ENCODE peak calls at places on chromosomes 11 and 22, in four cellular contexts. K, D, V and W are unnamed samples.

GRCh38 chr11:131885371-131885770 is 515.0 kb downstream of the NTM start:
- DNase-seq in D (no peak), K (no peak), V (no peak), W (no peak)

GRCh38 chr11:74575999-74576398 is 16.4 kb upstream of the POLD3 start:
- DNase-seq in D (no peak), K (no peak), V (no peak), W (no peak)

GRCh38 chr11:68980776-68981065 is at the start of gene MRGPRD:
- DNase-seq in K (no peak), V (no peak), D (no peak), W (no peak)

GRCh38 chr11:119432484-119433368 is 9.8 kb upstream of the THY1 start:
- DNase-seq in K (no peak), V (peak), D (peak), W (no peak)

GRCh38 chr11:67371549-67372231 is 1.7 kb downstream of the CLCF1 start:
- DNase-seq in V (peak), D (peak), K (peak), W (no peak)

GRCh38 chr11:31958086-31958735 is 132.7 kb upstream of the RCN1 start:
- DNase-seq in V (peak), D (peak), K (peak), W (no peak)

GRCh38 chr22:46742576-46743221 is 4.6 kb upstream of the CERK start:
- DNase-seq in D (no peak), V (peak), K (no peak), W (no peak)

GRCh38 chr11:616320-617220 is 820 bp upstream of the IRF7 start:
- DNase-seq in V (no peak), K (no peak), D (no peak), W (no peak)

GRCh38 chr22:45966320-45966891 is 10.6 kb downstream of the WNT7B start:
- DNase-seq in V (no peak), K (peak), D (no peak), W (no peak)

DNA sequence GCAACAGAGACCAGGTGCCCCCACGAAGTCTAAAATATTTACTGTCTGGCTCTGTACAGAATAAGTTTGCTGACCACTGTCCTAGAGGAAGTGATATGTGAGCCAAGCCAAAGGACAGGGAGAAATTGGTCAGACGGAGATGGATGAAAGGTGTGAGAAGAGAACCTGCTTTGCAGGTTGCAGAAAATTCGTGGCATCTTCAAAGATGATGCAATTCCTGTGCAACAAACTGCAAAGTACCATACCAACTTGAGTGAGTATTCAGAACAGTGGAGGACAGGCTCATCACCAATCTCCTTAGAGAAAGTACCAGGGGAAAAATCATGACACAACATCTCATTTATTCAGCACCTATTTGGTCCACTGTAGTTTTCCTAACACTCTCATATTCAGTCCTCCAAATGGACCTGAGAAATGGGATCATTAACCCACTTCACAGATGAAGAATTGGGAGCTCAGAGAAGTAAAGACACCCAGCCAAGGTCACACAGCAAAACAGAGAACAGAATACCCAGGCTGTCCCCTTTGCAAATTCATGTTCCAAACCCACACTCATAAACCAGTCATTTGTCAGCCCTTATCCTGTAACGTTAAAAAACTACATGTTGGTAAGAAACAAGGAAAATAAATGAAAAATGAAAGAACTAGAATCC is 536.8 kb downstream of the MIAT start:
- DNase-seq in K (no peak), V (no peak), D (no peak), W (no peak)
- H3K27ac ChIP-seq in K (no peak), V (no peak), D (no peak), W (peak)

GRCh38 chr22:21078916-21079315 is 33.2 kb downstream of the LRRC74B start:
- DNase-seq in D (no peak), V (no peak), K (no peak), W (no peak)
- H3K27ac ChIP-seq in D (no peak), V (no peak), K (no peak), W (no peak)

GRCh38 chr22:38489142-38489541 is 17.0 kb downstream of the DDX17 start:
- DNase-seq in K (no peak), D (no peak), V (no peak), W (no peak)
- H3K27ac ChIP-seq in K (no peak), D (peak), V (no peak), W (no peak)

DNA sequence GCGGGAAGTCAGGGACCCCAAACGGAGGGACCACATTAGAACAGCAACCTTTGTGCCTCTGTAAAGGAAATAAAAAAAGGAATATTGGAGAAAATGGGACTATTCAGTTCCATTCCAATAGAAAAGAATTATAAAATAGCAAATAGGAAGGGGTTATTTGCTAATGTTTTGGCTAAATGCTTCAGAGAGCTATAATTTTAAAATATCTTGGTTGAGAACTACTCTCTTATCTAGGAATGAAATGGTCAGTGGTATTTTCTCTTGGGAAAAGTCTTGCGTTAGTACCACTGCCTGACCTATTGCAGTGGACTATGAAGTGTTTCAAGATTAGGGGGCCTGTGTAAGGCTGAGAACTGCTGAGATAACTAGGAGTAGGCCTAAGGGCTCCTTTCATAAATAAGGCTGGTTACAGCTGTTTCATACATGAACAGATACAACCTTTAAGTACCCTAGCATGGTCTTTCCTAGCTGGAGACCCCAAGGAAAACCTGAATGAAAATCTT is 6.9 kb upstream of the WEE1 start:
- DNase-seq in V (no peak), K (no peak), D (peak), W (no peak)
- H3K27ac ChIP-seq in V (peak), K (peak), D (peak), W (peak)

GRCh38 chr22:50207383-50208031 is 6.7 kb downstream of the SELENOO start:
- DNase-seq in K (no peak), V (no peak), D (no peak), W (no peak)

GRCh38 chr22:50205781-50206569 is 5.2 kb downstream of the SELENOO start:
- DNase-seq in K (no peak), D (no peak), V (no peak), W (no peak)

GRCh38 chr22:50208430-50208938 is 7.7 kb downstream of the SELENOO start:
- DNase-seq in V (no peak), D (no peak), K (no peak), W (no peak)

GRCh38 chr22:50208939-50209892 is 8.4 kb downstream of the SELENOO start:
- DNase-seq in D (no peak), V (no peak), K (no peak), W (no peak)

GRCh38 chr22:50206599-50206998 is 5.8 kb downstream of the SELENOO start:
- DNase-seq in D (no peak), K (no peak), V (no peak), W (no peak)
- H3K27ac ChIP-seq in D (peak), K (no peak), V (no peak), W (no peak)

GRCh38 chr11:73206751-73207280 is 11.3 kb upstream of the P2RY2 start:
- DNase-seq in D (no peak), V (peak), K (no peak), W (no peak)

GRCh38 chr11:73203790-73204189 is 14.3 kb upstream of the P2RY2 start:
- DNase-seq in K (no peak), D (no peak), V (no peak), W (no peak)

GRCh38 chr11:73204711-73205121 is 13.4 kb upstream of the P2RY2 start:
- DNase-seq in D (no peak), K (no peak), V (no peak), W (no peak)

GRCh38 chr11:73203322-73203721 is 14.8 kb upstream of the P2RY2 start:
- DNase-seq in K (no peak), V (no peak), D (no peak), W (no peak)

DNA sequence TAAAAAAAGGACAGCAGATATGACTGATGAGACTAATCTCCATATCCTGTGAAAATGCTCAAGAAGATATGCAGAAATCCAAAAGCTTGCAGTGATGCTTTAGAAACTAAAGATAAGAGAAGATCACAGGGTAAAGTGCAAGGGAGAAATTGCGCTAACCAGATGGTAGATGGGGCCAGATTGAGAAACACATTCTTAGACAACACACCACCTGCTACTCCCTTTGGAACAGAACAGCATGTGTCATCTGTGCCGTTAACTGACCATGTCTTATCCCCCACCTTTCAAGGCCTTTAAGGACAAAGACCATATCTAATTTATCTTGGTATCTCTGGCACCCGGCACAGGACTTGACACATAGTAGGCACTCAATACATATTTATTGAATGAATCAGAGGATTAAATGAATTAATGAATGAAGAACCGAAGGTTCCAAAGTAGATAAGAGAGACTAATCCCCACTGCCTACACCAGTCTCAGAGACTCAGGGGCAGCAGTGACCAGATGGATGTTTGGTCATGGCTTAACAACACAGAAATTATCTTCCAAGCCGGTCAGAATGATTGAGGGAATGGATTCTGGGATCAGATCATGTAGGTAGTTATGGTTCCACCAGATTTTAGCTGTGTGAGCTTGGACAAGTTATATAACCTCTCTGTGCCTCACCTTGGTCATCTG is 12.3 kb upstream of the P2RY2 start:
- DNase-seq in V (no peak), D (no peak), K (no peak), W (no peak)
- H3K27ac ChIP-seq in V (peak), D (no peak), K (no peak), W (no peak)

DNA sequence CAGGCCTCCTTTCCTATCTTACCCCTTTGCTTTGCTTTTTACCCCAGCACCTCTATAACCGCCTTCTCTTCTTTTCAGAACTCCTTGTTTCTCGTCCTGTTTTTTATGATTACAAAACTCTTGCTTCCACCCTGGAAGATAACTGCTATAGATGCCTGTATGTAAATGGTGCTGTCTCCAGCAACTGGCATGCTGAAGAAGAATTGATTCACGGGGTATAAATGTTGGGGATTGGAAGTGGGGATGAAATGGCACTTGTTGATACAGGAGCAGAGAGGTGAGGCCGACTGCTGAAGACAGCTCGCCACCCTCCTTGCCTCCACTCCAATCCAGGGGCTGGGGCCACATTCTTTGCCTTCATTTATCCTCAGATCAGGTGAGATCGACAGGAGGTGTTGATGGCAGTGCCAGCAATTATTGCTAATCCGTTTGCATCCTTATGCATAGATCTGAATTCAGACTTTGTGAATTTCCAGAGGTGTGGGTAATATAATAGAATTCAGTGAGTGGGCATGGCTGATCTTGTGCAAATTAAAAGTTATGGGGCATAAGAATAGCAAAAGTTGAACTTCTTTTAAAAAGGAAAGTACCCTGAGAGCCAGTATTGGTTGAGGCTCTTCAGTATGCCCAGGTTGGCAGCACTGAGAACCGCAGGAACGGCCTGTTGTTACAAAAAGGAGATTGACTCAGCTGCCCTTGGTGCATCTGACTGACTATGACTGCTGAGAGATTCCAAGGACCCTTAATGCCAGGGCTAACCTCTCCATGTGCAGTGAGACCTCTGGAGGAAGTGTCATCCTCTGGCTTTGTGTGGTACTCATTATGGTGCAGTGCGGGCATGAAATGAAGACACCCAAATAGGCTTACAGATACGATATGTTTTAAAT is 5.3 kb downstream of the NEAT1 start:
- DNase-seq in V (peak), K (peak), D (peak), W (no peak)
- H3K27ac ChIP-seq in V (peak), K (peak), D (no peak), W (peak)

GRCh38 chr11:111045874-111046273 is 199.7 kb upstream of the POU2AF2 start:
- DNase-seq in K (no peak), D (no peak), V (no peak), W (no peak)

GRCh38 chr11:111047376-111047775 is 198.1 kb upstream of the POU2AF2 start:
- DNase-seq in V (no peak), K (no peak), D (no peak), W (no peak)

GRCh38 chr11:111045408-111045806 is 200.1 kb upstream of the POU2AF2 start:
- DNase-seq in D (no peak), K (no peak), V (no peak), W (no peak)

GRCh38 chr11:111046291-111046690 is 199.2 kb upstream of the POU2AF2 start:
- DNase-seq in V (no peak), K (no peak), D (no peak), W (no peak)

DNA sequence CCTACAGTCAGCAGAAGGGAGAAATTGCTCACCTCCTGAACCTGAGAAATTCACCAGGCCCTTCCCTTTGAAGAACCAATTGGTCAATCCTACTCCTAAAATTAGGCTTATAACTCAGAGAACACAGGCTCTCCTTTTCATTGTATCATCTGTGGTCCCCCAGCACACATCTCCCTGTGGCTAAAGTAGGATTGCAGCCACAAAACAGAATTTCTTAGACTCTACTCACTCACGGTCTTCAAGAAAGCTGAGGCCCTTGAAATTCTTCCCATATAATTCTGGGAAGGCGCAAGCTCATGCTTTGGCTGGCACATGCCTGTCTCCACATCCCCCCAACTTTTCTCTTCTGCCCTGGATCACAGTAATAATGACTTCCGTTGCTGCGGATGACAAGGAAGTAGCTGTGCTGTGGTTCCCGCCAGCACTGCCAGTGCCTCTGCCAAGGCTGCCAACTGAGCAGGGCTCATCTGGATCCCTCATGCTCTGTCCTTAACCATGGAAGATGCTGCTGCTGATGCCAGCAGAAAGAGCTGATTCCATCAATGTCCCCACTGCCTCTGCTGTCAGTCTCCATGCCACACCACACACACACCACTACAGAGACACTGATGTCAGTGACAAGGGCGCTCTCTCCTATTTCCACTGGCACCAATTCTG is 200.6 kb upstream of the POU2AF2 start:
- DNase-seq in V (no peak), K (no peak), D (no peak), W (no peak)
- H3K27ac ChIP-seq in V (no peak), K (no peak), D (no peak), W (no peak)

GRCh38 chr11:18321991-18322711 is at the start of the genes GTF2H1 and HPS5:
- DNase-seq in D (peak), K (peak), V (peak), W (peak)

GRCh38 chr11:18324381-18324780 is 2.0 kb downstream of the GTF2H1 start:
- DNase-seq in D (no peak), V (no peak), K (no peak), W (no peak)

GRCh38 chr11:18321622-18321990 is 334 bp downstream of the HPS5 start:
- DNase-seq in K (no peak), D (no peak), V (peak), W (no peak)

GRCh38 chr11:18319914-18320313 is 2.0 kb downstream of the HPS5 start:
- DNase-seq in V (no peak), K (no peak), D (no peak), W (no peak)

GRCh38 chr11:18322818-18323570 is 627 bp downstream of the GTF2H1 start:
- DNase-seq in K (no peak), D (no peak), V (no peak), W (no peak)
- H3K27ac ChIP-seq in K (peak), D (peak), V (peak), W (peak)

GRCh38 chr11:22151795-22152194 is 41.1 kb upstream of the ANO5 start:
- DNase-seq in K (no peak), D (no peak), V (no peak), W (no peak)
- H3K27ac ChIP-seq in K (no peak), D (no peak), V (no peak), W (no peak)